ENCODE peak calls at places on chromosomes 2 and 18, in ten cellular contexts. O is NCI-H146, V is choroid plexus epithelial cell, S is NCI-H226, D is ovary, I is nephron progenitor cell, Y is fibroblast of the aortic adventitia, T is LoVo, N is NCI-H446 treated with DMSO at 0.1 percent for 48 hours, G is HuH-7.5. H is an unnamed sample.
A peak's percentile ranks its signal among the peaks of the same experiment; 100 is the strongest.

GRCh38 chr18:28963481-28963880 is 786.6 kb upstream of the CDH2 start:
- DNase-seq in O (no peak), V (no peak), S (no peak), D (no peak), I (no peak), Y (peak; percentile 38), T (no peak), N (no peak), G (no peak), H (no peak)

GRCh38 chr2:201452058-201452736 is 657 bp downstream of the STRADB start:
- DNase-seq in O (no peak), V (peak; percentile 30), S (no peak), D (no peak), I (no peak), Y (peak; percentile 43), T (peak; percentile 21), N (no peak), G (no peak), H (no peak)

GRCh38 chr2:160208662-160209229 is 8.7 kb upstream of the ITGB6 start:
- DNase-seq in O (no peak), V (no peak), S (no peak), D (no peak), I (no peak), Y (no peak), T (no peak), N (no peak), G (no peak), H (no peak)

GRCh38 chr2:73448856-73449255 is 63.2 kb downstream of the ALMS1 start:
- DNase-seq in O (no peak), V (no peak), S (no peak), D (no peak), I (no peak), Y (no peak), T (no peak), N (no peak), G (no peak), H (no peak)

GRCh38 chr2:128346811-128347558 is 28.3 kb upstream of the HS6ST1 start:
- DNase-seq in O (no peak), V (no peak), S (no peak), D (no peak), I (no peak), Y (no peak), T (no peak), N (no peak), G (no peak), H (no peak)

GRCh38 chr2:48356701-48357322 is 173.1 kb upstream of the STON1 start:
- DNase-seq in O (peak; percentile 23), V (peak; percentile 88), S (peak; percentile 13), D (no peak), I (no peak), Y (peak; percentile 50), T (no peak), N (no peak), G (no peak), H (no peak)

GRCh38 chr2:218743072-218743471 is 32.4 kb downstream of the TTLL4 start:
- DNase-seq in O (no peak), V (peak; percentile 37), S (no peak), D (no peak), I (no peak), Y (no peak), T (no peak), N (no peak), G (no peak), H (no peak)

GRCh38 chr2:225009768-225010167 is 32.5 kb downstream of the DOCK10 start:
- DNase-seq in O (no peak), V (no peak), S (no peak), D (no peak), I (no peak), Y (no peak), T (no peak), N (no peak), G (no peak), H (no peak)

GRCh38 chr18:38415811-38416210 is 850.2 kb upstream of the CELF4 start:
- DNase-seq in O (no peak), V (no peak), S (no peak), D (no peak), I (no peak), Y (no peak), T (no peak), N (no peak), G (no peak), H (no peak)

GRCh38 chr2:1550658-1551316 is 137.5 kb downstream of the TPO start:
- DNase-seq in O (peak; percentile 36), V (peak; percentile 50), S (no peak), D (peak; percentile 68), I (peak; percentile 86), Y (peak; percentile 40), T (peak; percentile 51), N (no peak), G (peak; percentile 69), H (peak; percentile 69)